ENCODE peak calls at places on chromosome 2, in five cellular contexts. B is left lung, J is Peyer's patch, A is fibroblast of lung, Z is pancreas. T is an unnamed sample.

GRCh38 chr2:132038179-132038882 is 123.4 kb downstream of the ANKRD30BL start:
- DNase-seq in J (no peak), Z (peak; percentile 26), A (no peak), B (no peak), T (no peak)

GRCh38 chr2:135317375-135317774 is 213.6 kb downstream of the ZRANB3 start:
- DNase-seq in J (no peak), A (no peak), B (no peak), Z (no peak), T (no peak)

GRCh38 chr2:19332503-19332902 is 25.9 kb downstream of the OSR1 start:
- DNase-seq in J (no peak), A (no peak), B (no peak), Z (no peak), T (no peak)

GRCh38 chr2:172710584-172711024 is 25.0 kb upstream of the RAPGEF4 start:
- DNase-seq in B (no peak), Z (no peak), J (peak; percentile 69), A (peak; percentile 90), T (no peak)

GRCh38 chr2:42928692-42929576 is 136.6 kb upstream of the HAAO start:
- DNase-seq in B (no peak), A (peak; percentile 43), Z (no peak), J (peak; percentile 71), T (no peak)

GRCh38 chr2:41717883-41718282 is 329.9 kb upstream of the PKDCC start:
- DNase-seq in A (no peak), Z (no peak), B (no peak), J (no peak), T (no peak)

GRCh38 chr2:198374375-198375072 is 570.1 kb downstream of the PLCL1 start:
- DNase-seq in B (no peak), Z (no peak), J (peak; percentile 80), A (peak; percentile 87), T (no peak)

GRCh38 chr2:167420261-167420660 is 532.0 kb downstream of the XIRP2 start:
- DNase-seq in B (no peak), Z (no peak), A (peak; percentile 67), J (no peak), T (no peak)

GRCh38 chr2:235669269-235669831 is 175.5 kb downstream of the AGAP1 start:
- DNase-seq in B (peak; percentile 59), A (peak; percentile 68), J (peak; percentile 70), Z (no peak), T (peak; percentile 68)

GRCh38 chr2:133641497-133641896 is 73.2 kb upstream of the NCKAP5 start:
- DNase-seq in A (peak; percentile 20), B (peak; percentile 39), J (no peak), Z (peak; percentile 23), T (no peak)

GRCh38 chr2:237150831-237151230 is 65.1 kb downstream of the COPS8 start:
- DNase-seq in B (no peak), J (no peak), Z (no peak), A (no peak), T (no peak)

GRCh38 chr2:143001521-143001920 is 124.1 kb downstream of the KYNU start:
- DNase-seq in J (no peak), B (no peak), A (peak; percentile 23), Z (no peak), T (no peak)

GRCh38 chr2:9793918-9794717 is 49.2 kb upstream of the TAF1B start:
- DNase-seq in J (no peak), A (no peak), B (no peak), Z (peak; percentile 51), T (no peak)

GRCh38 chr2:109434351-109434750 is 179.4 kb downstream of the SEPTIN10 start:
- DNase-seq in Z (no peak), J (no peak), B (peak; percentile 26), A (no peak), T (no peak)

GRCh38 chr2:100822587-100823248 is 2.8 kb downstream of the NPAS2 start:
- DNase-seq in J (no peak), Z (no peak), B (no peak), A (peak; percentile 75), T (no peak)

GRCh38 chr2:27071990-27072830 is 756 bp upstream of the OST4 start:
- DNase-seq in Z (peak; percentile 69), A (peak; percentile 90), B (peak; percentile 70), J (no peak), T (peak; percentile 86)

GRCh38 chr2:30910686-30911085 is 103.4 kb upstream of the CAPN13 start:
- DNase-seq in A (no peak), B (no peak), Z (no peak), J (peak; percentile 41), T (no peak)

GRCh38 chr2:127158614-127159290 is 51.8 kb upstream of the BIN1 start:
- DNase-seq in A (no peak), J (no peak), Z (no peak), B (no peak), T (no peak)

GRCh38 chr2:138531913-138532312 is 30.3 kb downstream of the SPOPL start:
- DNase-seq in J (no peak), B (no peak), A (peak; percentile 11), Z (no peak), T (no peak)

GRCh38 chr2:146982393-146982846 is 862.4 kb upstream of the ACVR2A start:
- DNase-seq in A (peak; percentile 99), Z (no peak), B (peak; percentile 46), J (peak; percentile 57), T (no peak)

GRCh38 chr2:17538844-17539554 is 1.5 kb upstream of the VSNL1 start:
- DNase-seq in Z (peak; percentile 90), A (peak; percentile 78), B (peak; percentile 69), J (peak; percentile 47), T (peak; percentile 63)

GRCh38 chr2:54838585-54839035 is 115.1 kb downstream of the EML6 start:
- DNase-seq in J (peak; percentile 85), B (peak; percentile 48), Z (no peak), A (peak; percentile 77), T (peak; percentile 57)

GRCh38 chr2:118720866-118721265 is 126.6 kb downstream of the EN1 start:
- DNase-seq in J (no peak), B (no peak), Z (no peak), A (no peak), T (no peak)

GRCh38 chr2:171249689-171250088 is 89.0 kb upstream of the TLK1 start:
- DNase-seq in J (no peak), B (no peak), A (no peak), Z (no peak), T (no peak)

GRCh38 chr2:102072741-102073140 is 69.8 kb upstream of the IL1R1 start:
- DNase-seq in A (peak; percentile 81), B (no peak), J (no peak), Z (no peak), T (no peak)

GRCh38 chr2:102066554-102066953 is 74.8 kb downstream of the IL1R2 start:
- DNase-seq in Z (no peak), A (no peak), B (no peak), J (no peak), T (no peak)

GRCh38 chr2:102069311-102069974 is 73.1 kb upstream of the IL1R1 start:
- DNase-seq in B (no peak), J (no peak), A (no peak), Z (no peak), T (no peak)

GRCh38 chr2:102073168-102073724 is 69.3 kb upstream of the IL1R1 start:
- DNase-seq in J (no peak), A (no peak), Z (no peak), B (no peak), T (no peak)

DNA sequence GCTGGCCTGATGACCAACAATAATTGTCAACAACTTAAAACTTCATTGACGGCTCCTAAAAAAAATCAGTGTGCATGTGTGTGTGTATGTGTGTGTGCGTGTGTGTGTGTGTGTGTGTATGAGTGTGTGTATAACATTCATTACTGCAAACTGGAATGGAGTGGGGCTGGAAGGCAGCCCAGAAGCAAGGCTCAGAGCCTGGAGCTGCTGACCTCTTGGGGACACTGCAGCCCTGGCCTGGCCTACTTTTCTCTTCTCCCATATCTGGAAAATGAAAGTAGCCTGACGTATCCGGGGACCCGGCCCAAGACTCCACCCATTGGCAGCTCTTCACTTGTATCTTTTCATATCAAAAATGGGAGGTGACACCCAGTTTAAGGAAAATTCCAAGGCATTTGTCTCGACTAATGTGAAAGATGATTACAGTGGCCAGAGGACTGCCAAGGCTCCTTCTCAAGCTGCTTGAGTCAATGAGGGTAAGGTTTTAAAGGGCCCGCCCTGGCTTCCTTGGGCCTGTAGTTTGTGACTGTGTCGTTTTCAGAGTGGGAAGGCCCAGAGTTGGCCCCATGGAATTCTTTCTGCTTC is 72.4 kb upstream of the IL1R1 start:
- DNase-seq in A (peak; percentile 97), J (peak; percentile 72), B (peak; percentile 91), Z (peak; percentile 87), T (peak; percentile 88)
- TF ChIP-seq CTCF in A (peak; percentile 21), J (no peak), B (no peak), Z (no peak), T (no peak)

DNA sequence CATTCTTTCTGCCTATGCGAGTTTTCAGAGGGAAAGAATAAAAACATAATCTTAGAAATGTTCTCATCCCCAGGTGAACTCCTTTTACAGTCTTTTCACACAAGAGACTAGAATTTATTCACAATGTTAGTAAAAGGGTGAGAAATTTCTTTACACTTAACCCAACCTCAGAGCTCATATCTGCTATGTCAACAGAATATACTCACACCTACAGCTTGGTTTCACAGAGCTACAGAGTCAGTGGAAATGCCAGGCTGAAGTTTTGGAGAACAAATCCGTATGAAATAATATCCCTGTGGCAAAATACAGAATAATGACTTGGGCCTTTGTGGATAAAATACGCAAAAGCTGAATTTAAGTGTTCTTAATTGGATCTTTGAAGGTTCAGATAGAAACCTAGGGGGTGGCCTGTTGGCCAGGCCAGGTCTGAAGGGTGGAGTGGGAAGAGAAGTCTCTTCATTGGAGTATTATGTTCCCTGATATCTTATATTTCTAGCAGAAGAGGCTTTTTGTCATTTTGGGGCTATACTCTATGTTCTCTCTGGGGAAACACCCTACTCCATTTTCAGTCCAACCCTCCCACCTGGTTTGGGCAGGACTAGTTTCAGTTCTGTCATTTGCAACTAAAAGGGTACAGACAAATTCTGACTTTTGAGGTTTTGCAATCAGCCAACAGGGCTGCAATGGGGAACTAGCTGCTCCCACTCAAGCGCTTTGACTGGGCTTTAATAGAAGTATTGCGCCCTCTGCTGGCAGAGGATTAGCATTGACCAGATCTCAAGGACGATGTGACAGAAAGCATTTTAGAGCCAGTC is 25.7 kb downstream of the FBXO48 start:
- DNase-seq in Z (no peak), J (peak; percentile 94), B (peak; percentile 84), A (peak; percentile 93), T (peak; percentile 86)
- H3K27ac ChIP-seq in Z (peak overlapping the region; percentile 11), J (peak overlapping the region; percentile 71), B (no peak overlapping the region), A (no peak overlapping the region), T (peak overlapping the region; percentile 44)

DNA sequence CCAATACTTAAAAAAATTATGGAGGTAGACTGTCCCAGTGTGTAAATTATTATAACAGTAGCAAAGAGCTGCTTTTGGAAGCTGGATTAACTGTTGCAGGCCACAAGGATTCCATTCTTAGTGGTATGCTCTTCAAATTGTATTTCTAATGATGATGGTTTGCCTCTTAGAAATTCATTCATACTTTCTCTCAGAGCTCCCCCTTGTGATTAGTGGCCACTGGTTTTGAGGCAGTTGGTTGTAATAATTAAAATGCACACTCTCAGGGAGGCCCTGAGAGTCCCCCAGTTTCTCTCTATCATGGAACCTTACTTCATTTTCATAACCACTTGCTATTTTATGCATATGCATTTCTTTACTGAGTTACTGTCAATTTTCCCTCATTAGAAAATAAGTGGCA is 122.5 kb downstream of the PLA2R1 start:
- DNase-seq in J (no peak), A (peak; percentile 51), Z (no peak), B (no peak), T (no peak)
- TF ChIP-seq CTCF in J (no peak), A (peak; percentile 42), Z (no peak), B (no peak), T (no peak)

DNA sequence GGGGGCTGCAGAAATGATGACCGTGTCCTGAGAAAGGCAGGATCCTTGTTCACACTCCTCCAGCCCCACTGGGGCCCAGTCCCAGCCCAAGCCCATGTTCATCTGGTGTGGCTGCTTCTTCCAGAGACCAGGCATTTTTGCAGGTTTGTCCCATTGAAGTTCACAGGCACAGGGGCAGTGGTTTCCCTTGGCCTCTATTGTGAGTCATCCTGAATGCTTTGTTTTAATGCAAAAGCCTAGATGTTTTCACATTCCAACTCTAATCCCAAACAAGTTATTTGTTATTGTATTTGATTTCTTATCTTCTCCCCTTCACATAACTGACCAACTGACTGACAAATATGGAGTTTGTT is 426.4 kb upstream of the ID2 start:
- DNase-seq in A (no peak), B (no peak), Z (no peak), J (no peak), T (no peak)
- H3K27ac ChIP-seq in A (no peak overlapping the region), B (no peak overlapping the region), Z (no peak overlapping the region), J (no peak overlapping the region), T (no peak overlapping the region)

T was measured in heart right ventricle.